ENCODE peak calls at places on chromosomes 11 and 22, in four cellular contexts. Q, M, Y and P are unnamed samples.

GRCh38 chr11:3130269-3131071 is 34.6 kb downstream of the OSBPL5 start:
- DNase-seq in Q (no peak), M (no peak), Y (no peak), P (no peak)

GRCh38 chr22:43823353-43823908 is 11.3 kb upstream of the EFCAB6 start:
- DNase-seq in Q (no peak), M (no peak), Y (peak), P (no peak)

GRCh38 chr11:8480858-8481257 is 113.2 kb downstream of the STK33 start:
- DNase-seq in Q (no peak), M (no peak), Y (no peak), P (no peak)

GRCh38 chr11:129910360-129910759 is 15.0 kb upstream of the NFRKB start:
- DNase-seq in Q (no peak), M (no peak), Y (no peak), P (no peak)

GRCh38 chr11:95084509-95084908 is 5.1 kb upstream of the ENDOD1 start:
- DNase-seq in Q (no peak), M (no peak), Y (no peak), P (no peak)

GRCh38 chr11:116052603-116053537 is 548.7 kb upstream of the CADM1 start:
- DNase-seq in Q (no peak), M (no peak), Y (no peak), P (no peak)

GRCh38 chr22:46484861-46485595 is 52.4 kb downstream of the CELSR1 start:
- DNase-seq in Q (no peak), M (no peak), Y (no peak), P (no peak)

GRCh38 chr22:27641049-27641790 is 160.3 kb downstream of the MN1 start:
- DNase-seq in Q (no peak), M (no peak), Y (no peak), P (no peak)

GRCh38 chr11:132655187-132655855 is 877.0 kb downstream of the OPCML start:
- DNase-seq in Q (no peak), M (no peak), Y (no peak), P (no peak)

GRCh38 chr11:61148016-61148640 is 13.1 kb downstream of the VPS37C start:
- DNase-seq in Q (no peak), M (no peak), Y (no peak), P (no peak)

GRCh38 chr11:131385763-131386394 is 15.5 kb downstream of the NTM start:
- DNase-seq in Q (no peak), M (no peak), Y (no peak), P (no peak)

GRCh38 chr11:130609121-130610035 is 160.9 kb downstream of the ADAMTS15 start:
- DNase-seq in Q (no peak), M (no peak), Y (peak), P (no peak)

GRCh38 chr22:25437414-25438160 is 126.9 kb upstream of the GRK3 start:
- DNase-seq in Q (no peak), M (no peak), Y (no peak), P (no peak)

GRCh38 chr22:45240137-45240809 is 421 bp downstream of the KIAA0930 start:
- DNase-seq in Q (no peak), M (no peak), Y (no peak), P (no peak)

GRCh38 chr11:44457862-44458261 is 107.6 kb upstream of the CD82 start:
- DNase-seq in Q (no peak), M (no peak), Y (no peak), P (no peak)

GRCh38 chr11:44453213-44453612 is 112.2 kb upstream of the CD82 start:
- DNase-seq in Q (no peak), M (no peak), Y (no peak), P (no peak)

GRCh38 chr11:44454686-44455085 is 110.8 kb upstream of the CD82 start:
- DNase-seq in Q (no peak), M (no peak), Y (no peak), P (no peak)

GRCh38 chr11:44453871-44454270 is 111.6 kb upstream of the CD82 start:
- DNase-seq in Q (no peak), M (no peak), Y (no peak), P (no peak)

GRCh38 chr11:44456544-44457270 is 108.8 kb upstream of the CD82 start:
- DNase-seq in Q (no peak), M (no peak), Y (no peak), P (no peak)
- TF ChIP-seq POLR2AphosphoS5 in Q (no peak), M (no peak), Y (no peak), P (no peak)

DNA sequence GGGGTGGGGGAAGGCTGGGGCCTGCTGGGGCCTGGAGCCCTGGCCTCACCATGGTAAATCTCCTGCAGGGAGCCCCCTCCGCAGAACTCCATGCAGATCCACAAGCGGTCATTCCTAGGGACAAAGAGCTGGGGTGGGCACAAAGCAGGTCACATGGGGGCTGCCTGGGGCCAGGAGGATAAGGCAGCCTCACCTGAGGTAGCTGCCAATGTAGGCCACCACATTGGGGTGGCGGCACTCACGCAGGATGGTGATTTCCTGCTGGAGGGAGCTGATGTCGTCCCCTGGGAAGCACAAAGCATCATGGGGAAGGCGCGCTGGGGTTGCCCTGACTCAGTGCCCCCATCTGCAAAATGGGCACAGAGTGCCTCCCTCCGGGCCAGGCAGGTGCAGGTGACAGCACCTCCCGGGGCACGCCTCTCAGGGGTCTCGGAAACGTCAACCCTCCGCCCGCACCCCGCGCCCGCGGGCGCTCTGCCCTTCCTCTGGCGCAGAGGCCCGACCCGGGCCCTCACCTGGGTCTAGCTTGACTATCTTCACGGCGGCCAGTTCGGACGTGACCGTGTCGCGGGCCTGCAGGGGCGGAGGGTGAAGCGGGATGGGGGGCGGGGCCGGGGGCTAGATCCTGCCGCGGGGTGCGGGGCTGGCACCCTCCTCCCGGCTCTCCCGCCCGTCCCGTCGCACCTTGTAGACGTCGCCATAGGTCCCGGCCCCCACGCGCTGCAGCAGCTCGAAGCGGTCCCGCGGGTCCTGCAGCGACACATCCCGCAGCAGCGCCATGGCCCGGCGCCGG is 448 bp downstream of the MAP4K2 start:
- DNase-seq in Q (peak), M (no peak), Y (no peak), P (peak)
- TF ChIP-seq POLR2AphosphoS5 in Q (peak), M (no peak), Y (no peak), P (no peak)

DNA sequence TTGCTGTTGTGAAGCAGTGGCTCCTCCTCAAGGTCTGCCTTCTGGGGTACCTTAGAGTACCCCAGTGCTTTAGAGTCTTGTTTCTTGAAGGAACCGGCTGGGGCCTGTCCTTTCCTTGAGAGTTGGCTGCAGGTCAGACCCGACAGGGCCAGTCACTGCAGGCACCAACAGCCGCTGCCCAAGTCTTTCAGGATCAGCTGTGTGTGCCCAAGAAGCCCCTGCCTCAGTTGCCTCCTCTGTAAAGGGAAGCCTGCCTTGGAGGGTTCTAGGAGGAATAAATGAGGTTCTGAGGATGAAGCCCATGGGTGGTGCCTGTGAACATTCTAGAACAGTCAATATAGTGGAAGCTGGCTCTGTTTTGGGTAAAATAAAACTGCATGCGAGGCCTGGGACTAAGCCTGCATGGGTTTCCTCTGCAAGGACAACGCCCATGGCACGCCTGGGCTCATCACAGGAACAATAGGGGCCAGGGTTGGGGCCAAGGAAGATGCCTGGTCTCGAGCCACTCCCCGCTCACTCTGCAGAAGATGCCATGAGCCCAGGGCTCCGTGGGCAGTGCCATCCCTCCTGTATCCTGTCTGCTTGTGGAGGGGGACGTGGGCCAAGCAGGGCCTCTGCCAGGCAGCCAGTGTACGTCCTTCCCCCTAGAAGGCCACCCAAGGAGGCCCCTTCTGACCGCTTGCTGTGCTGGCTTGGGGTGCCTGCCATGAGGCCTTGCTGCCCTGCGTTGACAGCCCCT is 81.6 kb downstream of the MED15 start:
- DNase-seq in Q (no peak), M (no peak), Y (no peak), P (no peak)
- TF ChIP-seq POLR2AphosphoS5 in Q (no peak), M (no peak), Y (no peak), P (no peak)

GRCh38 chr11:13277719-13278619 is at the start of gene BMAL1:
- DNase-seq in Q (peak), M (no peak), Y (peak), P (peak)
- TF ChIP-seq POLR2AphosphoS5 in Q (no peak), M (no peak), Y (peak), P (no peak)

GRCh38 chr22:49623176-49623575 is 204.5 kb downstream of the BRD1 start:
- DNase-seq in Q (no peak), M (no peak), Y (no peak), P (no peak)
- TF ChIP-seq POLR2AphosphoS5 in Q (no peak), M (no peak), Y (no peak), P (no peak)

DNA sequence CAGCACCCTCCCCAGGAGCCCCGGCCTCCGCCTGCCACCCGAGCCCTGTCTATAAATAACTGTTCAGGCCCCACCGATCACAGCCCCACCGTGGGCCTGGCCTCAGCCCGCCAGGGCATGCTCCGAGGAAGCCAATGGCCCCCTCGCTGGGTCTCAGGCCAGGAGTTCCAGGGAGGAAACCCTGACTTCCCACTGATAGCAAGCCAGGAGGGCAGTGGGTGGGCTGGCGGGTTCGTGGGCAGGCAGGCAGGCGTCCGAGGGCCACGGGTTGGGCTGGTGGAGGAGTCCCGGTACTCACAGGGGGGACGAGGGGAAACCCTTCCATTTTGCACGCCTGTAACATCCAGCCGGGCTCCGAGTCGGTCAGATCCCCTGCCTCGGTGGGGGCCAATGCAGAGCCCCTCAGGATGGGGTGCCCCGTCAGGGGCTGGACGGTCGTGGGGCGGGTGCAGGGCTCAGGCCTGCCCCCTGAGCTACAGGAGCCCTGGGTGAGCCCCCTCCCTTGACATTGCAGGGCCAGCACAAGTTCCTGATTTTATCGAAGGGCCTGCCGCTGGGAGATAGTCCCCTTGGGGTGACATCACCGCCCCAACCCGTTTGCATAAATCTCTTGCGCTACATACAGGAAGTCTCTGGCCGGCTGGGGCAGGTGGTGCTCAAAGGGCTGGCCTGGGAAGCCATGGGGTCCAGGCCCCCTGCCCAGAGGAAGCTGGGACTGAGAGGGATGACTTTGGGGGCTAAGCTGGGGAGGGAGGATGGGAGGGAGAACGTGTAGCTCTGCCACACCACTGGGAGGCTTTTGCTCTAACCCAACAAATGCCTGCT is at the start of gene SPI1:
- DNase-seq in Q (no peak), M (no peak), Y (peak), P (peak)
- TF ChIP-seq POLR2AphosphoS5 in Q (peak), M (no peak), Y (peak), P (peak)

DNA sequence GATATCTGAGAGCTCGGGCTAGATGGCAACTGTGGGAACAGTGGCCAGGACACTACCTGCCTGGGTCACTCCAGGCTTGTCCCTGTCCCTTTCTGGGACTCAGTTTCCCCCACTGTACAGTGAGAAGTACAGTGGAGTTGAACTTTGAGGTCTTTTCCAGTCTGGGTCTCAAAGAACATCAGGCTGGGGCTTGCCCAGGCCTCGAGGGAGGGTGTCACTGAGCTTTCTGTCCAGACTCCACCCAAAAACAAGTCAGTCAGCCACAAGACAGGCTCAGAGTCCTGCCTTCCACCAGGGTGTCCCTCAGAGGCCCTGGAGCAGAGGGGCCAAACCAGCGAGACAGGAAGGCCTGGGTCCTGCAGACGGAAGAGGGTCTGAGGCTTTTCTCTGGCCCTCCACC is 2.0 kb upstream of the PLA2G3 start:
- DNase-seq in Q (no peak), M (no peak), Y (no peak), P (no peak)
- TF ChIP-seq POLR2AphosphoS5 in Q (no peak), M (no peak), Y (no peak), P (no peak)

DNA sequence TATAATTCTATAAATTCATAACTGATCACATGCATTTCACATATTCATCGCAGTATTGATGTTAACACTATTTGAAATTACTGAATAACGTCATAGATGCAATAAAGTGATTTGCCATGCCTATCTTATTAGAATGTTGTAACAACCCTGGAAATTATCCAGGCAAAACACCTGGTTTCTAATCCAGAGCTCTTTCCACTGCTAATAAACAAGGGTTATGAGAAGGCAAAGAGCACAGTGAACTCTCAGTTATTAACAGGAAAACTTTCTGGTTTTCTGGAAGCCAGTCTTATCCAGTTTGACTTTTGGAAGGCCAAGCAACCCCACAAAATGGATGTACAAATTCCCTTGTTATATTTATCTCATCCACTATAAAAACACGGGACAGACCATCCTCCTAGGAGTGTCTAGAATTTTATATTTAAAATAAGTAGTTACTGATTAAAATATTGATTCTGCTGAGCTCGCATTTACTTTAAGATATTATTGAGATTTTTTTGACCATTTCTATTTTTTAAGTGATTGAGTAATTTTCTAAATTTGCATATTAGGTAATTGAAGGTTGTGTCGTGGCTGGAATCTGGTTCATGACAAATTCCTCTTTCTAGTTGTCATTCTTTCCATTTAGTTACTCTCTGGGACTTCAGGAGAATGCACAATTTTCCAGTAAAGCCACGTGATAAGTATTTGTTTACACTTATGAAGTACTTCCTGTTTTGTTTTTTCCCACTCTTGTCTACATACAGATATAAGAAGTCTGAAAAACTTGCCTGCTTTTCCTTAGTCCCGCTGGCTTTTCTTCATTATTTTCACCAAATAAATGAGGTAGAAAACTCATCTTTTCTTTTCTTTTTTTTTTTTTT is 47.9 kb downstream of the DCUN1D5 start:
- DNase-seq in Q (no peak), M (no peak), Y (no peak), P (no peak)
- TF ChIP-seq POLR2AphosphoS5 in Q (no peak), M (no peak), Y (no peak), P (no peak)

GRCh38 chr22:37167176-37167980 is 17.7 kb upstream of the IL2RB start:
- DNase-seq in Q (no peak), M (no peak), Y (no peak), P (no peak)

GRCh38 chr22:37167981-37168647 is 18.4 kb upstream of the IL2RB start:
- DNase-seq in Q (no peak), M (no peak), Y (no peak), P (no peak)

GRCh38 chr22:37165066-37165465 is 15.3 kb upstream of the IL2RB start:
- DNase-seq in Q (no peak), M (no peak), Y (no peak), P (no peak)

GRCh38 chr22:37165940-37166674 is 16.4 kb upstream of the IL2RB start:
- DNase-seq in Q (no peak), M (no peak), Y (no peak), P (peak)

DNA sequence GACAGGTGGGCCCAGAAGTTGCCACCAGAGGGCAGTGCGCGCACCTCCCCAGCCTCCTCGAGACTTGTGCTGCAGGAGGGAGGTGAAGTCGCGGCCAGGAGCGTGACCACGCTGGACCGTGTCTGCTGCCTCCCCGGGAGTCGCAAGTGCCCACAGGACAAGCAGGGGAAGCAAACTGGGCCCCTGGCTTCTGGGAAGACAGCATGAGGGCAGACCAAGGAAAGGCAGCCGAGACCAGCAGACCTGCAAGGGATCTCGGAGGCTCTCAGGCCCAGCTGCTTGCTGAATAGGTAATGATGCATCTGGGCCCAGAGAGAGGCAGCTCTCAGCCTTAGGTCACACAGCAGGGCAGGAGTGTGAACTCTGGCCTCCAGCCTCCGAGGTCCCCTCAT is 17.0 kb upstream of the IL2RB start:
- DNase-seq in Q (peak), M (peak), Y (peak), P (peak)
- TF ChIP-seq POLR2AphosphoS5 in Q (no peak), M (no peak), Y (no peak), P (no peak)

DNA sequence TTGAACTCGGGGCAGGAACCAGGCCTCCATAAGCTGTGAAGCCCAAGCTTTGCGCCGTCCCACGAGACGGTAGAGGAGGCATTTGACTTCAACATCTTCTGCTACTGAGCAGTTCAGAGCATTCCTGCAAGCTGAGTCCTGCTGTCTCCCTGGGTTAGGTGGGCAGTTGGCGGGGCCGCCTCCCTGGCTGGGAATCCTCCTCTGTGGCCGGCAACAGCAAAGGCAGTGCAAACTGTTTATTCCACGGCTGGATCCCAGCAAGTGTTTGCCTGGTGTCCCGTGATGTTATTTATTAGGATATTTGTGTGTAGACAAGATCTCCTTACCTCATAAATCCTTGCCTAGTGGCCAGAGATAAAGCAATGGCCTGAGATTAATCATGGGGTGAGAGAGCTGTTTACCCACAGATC is 63.2 kb downstream of the NAT10 start:
- DNase-seq in Q (no peak), M (no peak), Y (no peak), P (no peak)
- TF ChIP-seq POLR2AphosphoS5 in Q (no peak), M (no peak), Y (no peak), P (no peak)